ENCODE peak calls at places on chromosomes 1 and 21, in six cellular contexts. F, M, P, J, Y and T are unnamed samples.

GRCh38 chr1:6003568-6004411 is 11.6 kb upstream of the NPHP4 start:
- DNase-seq in P (no peak), Y (no peak), J (no peak), M (peak; percentile 10), F (peak; percentile 22), T (no peak)

GRCh38 chr1:25700124-25700523 is 83.5 kb downstream of the MAN1C1 start:
- DNase-seq in M (no peak), J (peak; percentile 40), P (no peak), Y (peak; percentile 53), F (peak; percentile 75), T (peak; percentile 51)

GRCh38 chr21:41366522-41367151 is 4.8 kb downstream of the MX2 start:
- DNase-seq in F (no peak), P (no peak), J (no peak), Y (peak; percentile 67), M (peak; percentile 76), T (peak; percentile 78)

GRCh38 chr1:31413405-31414005 is 492 bp downstream of the SERINC2 start:
- DNase-seq in Y (peak; percentile 23), J (peak; percentile 48), P (peak; percentile 43), F (peak; percentile 67), M (peak; percentile 91), T (no peak)

GRCh38 chr21:46416551-46416950 is 42.1 kb upstream of the DIP2A start:
- DNase-seq in M (peak; percentile 44), P (no peak), J (no peak), Y (no peak), F (no peak), T (no peak)

GRCh38 chr1:15885701-15886612 is 38.5 kb downstream of the SPEN start:
- DNase-seq in P (peak; percentile 94), J (peak; percentile 90), Y (peak; percentile 96), M (peak; percentile 97), F (peak; percentile 99), T (peak; percentile 78)

GRCh38 chr1:160550572-160551034 is 27.5 kb upstream of the SLAMF6 start:
- DNase-seq in M (no peak), F (no peak), J (no peak), P (peak; percentile 80), Y (no peak), T (no peak)

GRCh38 chr1:170267317-170267716 is 121.6 kb downstream of the NTMT2 start:
- DNase-seq in F (no peak), P (peak; percentile 54), J (peak; percentile 8), Y (peak; percentile 18), M (no peak), T (no peak)

GRCh38 chr1:3137111-3138100 is 68.4 kb downstream of the PRDM16 start:
- DNase-seq in P (no peak), J (no peak), F (no peak), M (no peak), Y (no peak), T (no peak)

GRCh38 chr1:9202240-9202870 is 32.2 kb upstream of the H6PD start:
- DNase-seq in P (no peak), Y (no peak), M (no peak), J (no peak), F (no peak), T (no peak)

GRCh38 chr1:165117482-165117881 is 239.0 kb downstream of the LMX1A start:
- DNase-seq in Y (no peak), M (peak; percentile 41), F (no peak), P (peak; percentile 68), J (no peak), T (no peak)

GRCh38 chr1:221327954-221328353 is 413.9 kb downstream of the DUSP10 start:
- DNase-seq in F (no peak), P (no peak), J (no peak), M (no peak), Y (no peak), T (no peak)

GRCh38 chr1:23657659-23658275 is 33.8 kb upstream of the RPL11 start:
- DNase-seq in P (peak; percentile 94), F (peak; percentile 68), J (peak; percentile 15), M (no peak), Y (peak; percentile 63), T (no peak)

GRCh38 chr1:29679828-29680558 is 443.7 kb downstream of the PTPRU start:
- DNase-seq in P (no peak), F (no peak), Y (no peak), M (no peak), J (no peak), T (no peak)

GRCh38 chr1:221630236-221630635 is 111.7 kb downstream of the DUSP10 start:
- DNase-seq in F (no peak), Y (no peak), P (no peak), M (no peak), J (no peak), T (no peak)

GRCh38 chr1:50724626-50725286 is 235.3 kb downstream of the FAF1 start:
- DNase-seq in M (no peak), Y (peak; percentile 11), P (no peak), F (no peak), J (no peak), T (no peak)

GRCh38 chr1:170326221-170326620 is 180.5 kb downstream of the NTMT2 start:
- DNase-seq in F (no peak), P (no peak), J (no peak), M (no peak), Y (no peak), T (no peak)

GRCh38 chr1:103525114-103525606 is 339 bp upstream of the RNPC3 start:
- DNase-seq in J (peak; percentile 41), P (peak; percentile 71), M (no peak), Y (peak; percentile 69), F (no peak), T (peak; percentile 24)

GRCh38 chr1:234611799-234612351 is 1.9 kb upstream of the IRF2BP2 start:
- DNase-seq in Y (no peak), P (no peak), F (peak; percentile 55), M (peak; percentile 82), J (no peak), T (no peak)

GRCh38 chr1:37926061-37926924 is 20.6 kb downstream of the INPP5B start:
- DNase-seq in J (no peak), F (no peak), Y (no peak), M (no peak), P (no peak), T (no peak)

GRCh38 chr21:34974162-34974981 is 74.7 kb downstream of the RUNX1 start:
- DNase-seq in M (no peak), Y (no peak), P (no peak), F (no peak), J (no peak), T (no peak)

GRCh38 chr1:215082532-215083407 is at the start of gene KCNK2:
- DNase-seq in Y (peak; percentile 8), M (no peak), F (peak; percentile 39), J (no peak), P (peak; percentile 75), T (peak; percentile 10)

GRCh38 chr1:199808110-199808870 is 219.2 kb upstream of the NR5A2 start:
- DNase-seq in Y (no peak), M (no peak), P (no peak), F (no peak), J (peak; percentile 4), T (no peak)

GRCh38 chr1:20491178-20491577 is 5.2 kb upstream of the CAMK2N1 start:
- DNase-seq in Y (no peak), P (no peak), F (no peak), J (no peak), M (no peak), T (no peak)

GRCh38 chr1:230215049-230215448 is 148.0 kb downstream of the GALNT2 start:
- DNase-seq in F (peak; percentile 67), M (no peak), J (no peak), P (peak; percentile 34), Y (peak; percentile 86), T (peak; percentile 39)

GRCh38 chr21:46116189-46116845 is 18.4 kb downstream of the COL6A2 start:
- DNase-seq in M (peak; percentile 22), P (no peak), F (peak; percentile 34), Y (no peak), J (no peak), T (no peak)

GRCh38 chr1:47228644-47229030 is 3.4 kb downstream of the TAL1 start:
- DNase-seq in P (no peak), F (no peak), M (no peak), Y (no peak), J (no peak), T (no peak)

GRCh38 chr1:150560576-150560975 is 11.4 kb downstream of the ADAMTSL4 start:
- DNase-seq in Y (no peak), J (no peak), P (peak; percentile 15), F (no peak), M (no peak), T (no peak)

GRCh38 chr1:16727190-16728111 is 12.9 kb upstream of the RNU1-4 start:
- DNase-seq in F (peak; percentile 52), Y (peak; percentile 67), M (peak; percentile 70), P (peak; percentile 91), J (peak; percentile 85), T (peak; percentile 52)

GRCh38 chr1:199174336-199174735 is 535.5 kb downstream of the PTPRC start:
- DNase-seq in M (no peak), P (no peak), J (no peak), Y (no peak), F (no peak), T (no peak)